ENCODE peak calls at places on chromosome 4, in seven cellular contexts. U is hepatocyte; H is lung; I is lung microvascular endothelial cell; E is amniotic stem cell; S is CD8-positive, alpha-beta T cell; D is stromal cell of bone marrow. J is an unnamed sample.
A peak's percentile ranks its signal among the peaks of the same experiment; 100 is the strongest.

GRCh38 chr4:73615613-73616012 is 4.6 kb downstream of the RASSF6 start:
- DNase-seq in U (peak; percentile 11), S (no peak), E (no peak), D (no peak), H (no peak), I (no peak), J (no peak)

GRCh38 chr4:6753891-6754290 is 28.6 kb upstream of the KIAA0232 start:
- DNase-seq in U (no peak), S (no peak), D (no peak), H (no peak), I (no peak), E (no peak), J (no peak)

GRCh38 chr4:124389591-124389990 is 322.9 kb downstream of the ANKRD50 start:
- DNase-seq in H (no peak), E (no peak), S (no peak), U (no peak), I (no peak), D (no peak), J (no peak)

GRCh38 chr4:129043523-129043922 is 49.8 kb downstream of the SCLT1 start:
- DNase-seq in U (no peak), E (no peak), I (no peak), S (no peak), D (peak; percentile 14), H (no peak), J (no peak)

GRCh38 chr4:98672583-98673281 is 14.3 kb upstream of the TSPAN5 start:
- DNase-seq in S (no peak), I (no peak), E (no peak), H (no peak), D (no peak), U (no peak), J (no peak)

GRCh38 chr4:152684007-152684406 is 4.2 kb upstream of the TMEM154 start:
- DNase-seq in D (no peak), U (no peak), E (no peak), I (no peak), H (no peak), S (no peak), J (no peak)

GRCh38 chr4:48604527-48604926 is 114.5 kb downstream of the ZAR1 start:
- DNase-seq in H (no peak), I (no peak), U (no peak), E (no peak), D (no peak), S (no peak), J (peak; percentile 19)

GRCh38 chr4:658681-659667 is 15.1 kb downstream of the ATP5ME start:
- DNase-seq in S (no peak), E (no peak), D (no peak), U (no peak), H (no peak), I (no peak), J (no peak)

GRCh38 chr4:1469043-1469442 is 62.8 kb upstream of the NKX1-1 start:
- DNase-seq in H (no peak), E (no peak), I (no peak), S (peak; percentile 43), D (no peak), U (no peak), J (no peak)

GRCh38 chr4:13493793-13494192 is 9.7 kb upstream of the RAB28 start:
- DNase-seq in I (no peak), S (no peak), E (no peak), H (no peak), D (no peak), U (no peak), J (peak; percentile 11)

GRCh38 chr4:38902695-38903094 is 35.1 kb downstream of the FAM114A1 start:
- DNase-seq in I (peak; percentile 29), E (no peak), H (no peak), D (no peak), S (no peak), U (peak; percentile 21), J (peak; percentile 32)

J was measured in LoVo.